ENCODE peak calls at places on chromosomes 4 and X, in eight cellular contexts. C is brain pericyte; Z is upper lobe of right lung; S is ACHN; V is effector CD8-positive, alpha-beta T cell; O is erythroblast; E is stromal cell of bone marrow; X is stimulated activated CD4-positive, alpha-beta T cell treated with anti-CD3 and anti-CD28 coated beads, Interleukin-4, amount 100 ng/mL, for 48 hours. D is an unnamed sample.

GRCh38 chr4:25486171-25486570 is 109.1 kb downstream of the ANAPC4 start:
- DNase-seq in C (no peak), Z (no peak), S (no peak), V (no peak), O (no peak), E (no peak), X (no peak), D (no peak)

GRCh38 chr4:47704693-47705325 is 133.1 kb downstream of the CORIN start:
- DNase-seq in C (no peak), Z (no peak), S (peak), V (no peak), O (peak), E (no peak), X (no peak), D (peak)

GRCh38 chrX:41561045-41561444 is 113.9 kb downstream of the NYX start:
- DNase-seq in C (peak), Z (no peak), S (peak), V (no peak), O (peak), E (peak), X (peak), D (peak)

GRCh38 chr4:156790866-156791265 is 180.7 kb downstream of the PDGFC start:
- DNase-seq in C (no peak), Z (no peak), S (peak), V (no peak), O (no peak), E (no peak), X (no peak), D (peak)

GRCh38 chr4:128220286-128221235 is 67.1 kb downstream of the PGRMC2 start:
- DNase-seq in C (no peak), Z (no peak), S (peak), V (no peak), O (peak), E (peak), X (no peak), D (peak)

GRCh38 chr4:123559955-123560669 is 163.5 kb downstream of the SPRY1 start:
- DNase-seq in C (no peak), Z (no peak), S (no peak), V (no peak), O (no peak), E (peak), X (no peak), D (no peak)

GRCh38 chr4:24266951-24267577 is 317.3 kb downstream of the DHX15 start:
- DNase-seq in C (no peak), Z (no peak), S (no peak), V (no peak), O (no peak), E (no peak), X (no peak), D (no peak)

GRCh38 chr4:104015680-104016079 is 295.9 kb upstream of the TACR3 start:
- DNase-seq in C (no peak), Z (no peak), S (peak), V (no peak), O (peak), E (no peak), X (no peak), D (peak)

GRCh38 chrX:123976671-123977316 is 15.3 kb downstream of the STAG2 start:
- DNase-seq in C (no peak), Z (no peak), S (peak), V (no peak), O (peak), E (no peak), X (no peak), D (no peak)

GRCh38 chr4:101846550-101846949 is 56.0 kb downstream of the BANK1 start:
- DNase-seq in C (no peak), Z (no peak), S (no peak), V (no peak), O (no peak), E (no peak), X (no peak), D (peak)

GRCh38 chr4:185916683-185917082 is 104.7 kb upstream of the SORBS2 start:
- DNase-seq in C (no peak), Z (no peak), S (no peak), V (no peak), O (no peak), E (no peak), X (no peak), D (no peak)

GRCh38 chr4:141676087-141676486 is 39.7 kb downstream of the IL15 start:
- DNase-seq in C (no peak), Z (no peak), S (no peak), V (no peak), O (no peak), E (no peak), X (no peak), D (no peak)

GRCh38 chrX:13029341-13029740 is 15.1 kb downstream of the FAM9C start:
- DNase-seq in C (peak), Z (no peak), S (peak), V (no peak), O (no peak), E (no peak), X (no peak), D (peak)

GRCh38 chr4:8235686-8236085 is 33.9 kb upstream of the HTRA3 start:
- DNase-seq in C (no peak), Z (no peak), S (no peak), V (no peak), O (no peak), E (no peak), X (no peak), D (no peak)

GRCh38 chr4:171025776-171026175 is 787.4 kb upstream of the GALNTL6 start:
- DNase-seq in C (no peak), Z (no peak), S (no peak), V (no peak), O (no peak), E (no peak), X (no peak), D (peak)

GRCh38 chr4:110532901-110533589 is 57.1 kb downstream of the ENPEP start:
- DNase-seq in C (no peak), Z (no peak), S (no peak), V (no peak), O (no peak), E (no peak), X (no peak), D (peak)

GRCh38 chrX:50204364-50204899 is at the start of gene CCNB3:
- DNase-seq in C (peak), Z (peak), S (peak), V (peak), O (peak), E (peak), X (peak), D (peak)

GRCh38 chrX:147573266-147573665 is 338.5 kb upstream of the FMR1 start:
- DNase-seq in C (no peak), Z (no peak), S (no peak), V (no peak), O (no peak), E (no peak), X (no peak), D (no peak)

GRCh38 chr4:94767446-94767845 is 9.7 kb downstream of the BMPR1B start:
- DNase-seq in C (no peak), Z (no peak), S (no peak), V (no peak), O (no peak), E (no peak), X (no peak), D (no peak)

GRCh38 chr4:26032572-26033320 is 118.7 kb downstream of the SMIM20 start:
- DNase-seq in C (peak), Z (no peak), S (no peak), V (no peak), O (no peak), E (peak), X (no peak), D (no peak)

GRCh38 chr4:6961496-6962210 is 52.0 kb downstream of the TBC1D14 start:
- DNase-seq in C (no peak), Z (no peak), S (no peak), V (no peak), O (no peak), E (no peak), X (no peak), D (no peak)

GRCh38 chr4:36285784-36286480 is 4.5 kb downstream of the DTHD1 start:
- DNase-seq in C (no peak), Z (no peak), S (peak), V (no peak), O (no peak), E (no peak), X (peak), D (peak)

GRCh38 chrX:13428055-13428786 is 108.4 kb upstream of the ATXN3L start:
- DNase-seq in C (peak), Z (no peak), S (no peak), V (no peak), O (no peak), E (peak), X (no peak), D (peak)

GRCh38 chr4:159401791-159402380 is 299.0 kb downstream of the RAPGEF2 start:
- DNase-seq in C (no peak), Z (no peak), S (peak), V (no peak), O (no peak), E (no peak), X (no peak), D (peak)

GRCh38 chrX:153960077-153960476 is 11.5 kb downstream of the HCFC1 start:
- DNase-seq in C (no peak), Z (no peak), S (no peak), V (no peak), O (no peak), E (no peak), X (no peak), D (no peak)

GRCh38 chr4:185143596-185143969 is 517 bp downstream of the SLC25A4 start:
- DNase-seq in C (no peak), Z (peak), S (peak), V (no peak), O (no peak), E (no peak), X (no peak), D (peak)

GRCh38 chrX:397575-397974 is 10.9 kb upstream of the PPP2R3B start:
- DNase-seq in C (no peak), Z (no peak), S (no peak), V (no peak), O (no peak), E (no peak), X (no peak), D (peak)

GRCh38 chrX:55057691-55058249 is 17.1 kb upstream of the PAGE2B start:
- DNase-seq in C (no peak), Z (no peak), S (peak), V (no peak), O (peak), E (no peak), X (peak), D (peak)

GRCh38 chrX:50470103-50471031 is at the start of gene DGKK:
- DNase-seq in C (no peak), Z (peak), S (no peak), V (no peak), O (no peak), E (no peak), X (no peak), D (no peak)

GRCh38 chr4:17771284-17771908 is 10.0 kb downstream of the FAM184B start:
- DNase-seq in C (no peak), Z (no peak), S (no peak), V (no peak), O (no peak), E (no peak), X (no peak), D (no peak)

GRCh38 chr4:61995717-61996337 is 795.7 kb downstream of the ADGRL3 start:
- DNase-seq in C (no peak), Z (no peak), S (no peak), V (no peak), O (no peak), E (no peak), X (no peak), D (peak)

GRCh38 chrX:116230136-116230886 is 59.8 kb downstream of the AGTR2 start:
- DNase-seq in C (no peak), Z (no peak), S (no peak), V (no peak), O (no peak), E (no peak), X (no peak), D (no peak)

GRCh38 chr4:184453402-184454160 is 20.8 kb downstream of the IRF2 start:
- DNase-seq in C (no peak), Z (no peak), S (peak), V (no peak), O (no peak), E (peak), X (no peak), D (peak)

GRCh38 chr4:11182586-11183357 is 245.9 kb downstream of the HS3ST1 start:
- DNase-seq in C (no peak), Z (no peak), S (no peak), V (no peak), O (no peak), E (peak), X (no peak), D (no peak)